ENCODE peak calls at places on chromosomes 2 and 18, in five cellular contexts. Q is left ventricle myocardium superior, W is right cardiac atrium, R is mammary epithelial cell, T is ecto neural progenitor cell. E is an unnamed sample.
A peak's percentile ranks its signal among the peaks of the same experiment; 100 is the strongest.

GRCh38 chr2:121187922-121188411 is 97.0 kb downstream of the TFCP2L1 start:
- DNase-seq in Q (no peak), W (no peak), R (no peak), T (no peak), E (no peak)

GRCh38 chr2:128394004-128394730 is 75.5 kb upstream of the HS6ST1 start:
- DNase-seq in Q (no peak), W (no peak), R (no peak), T (no peak), E (no peak)

GRCh38 chr2:109299466-109299865 is 170.5 kb downstream of the SH3RF3 start:
- DNase-seq in Q (no peak), W (no peak), R (no peak), T (no peak), E (no peak)

GRCh38 chr2:881204-881918 is 69.3 kb upstream of the SNTG2 start:
- DNase-seq in Q (no peak), W (no peak), R (no peak), T (no peak), E (no peak)

GRCh38 chr18:79872852-79873444 is 75.2 kb downstream of the KCNG2 start:
- DNase-seq in Q (peak; percentile 9), W (no peak), R (no peak), T (peak; percentile 39), E (no peak)

GRCh38 chr18:69945220-69946114 is 2.2 kb downstream of the CD226 start:
- DNase-seq in Q (no peak), W (no peak), R (no peak), T (no peak), E (no peak)

GRCh38 chr2:172693037-172693436 is 42.6 kb upstream of the RAPGEF4 start:
- DNase-seq in Q (peak; percentile 81), W (peak; percentile 79), R (peak; percentile 97), T (no peak), E (peak; percentile 96)

GRCh38 chr2:85053802-85054201 is 79.4 kb upstream of the TCF7L1 start:
- DNase-seq in Q (no peak), W (no peak), R (peak; percentile 81), T (no peak), E (no peak)

GRCh38 chr2:75522543-75523312 is 38.0 kb downstream of the EVA1A start:
- DNase-seq in Q (no peak), W (no peak), R (no peak), T (no peak), E (no peak)